ENCODE peak calls at places on chromosomes 13 and 19, in ten cellular contexts. M, J, U, F, V, Q, H, Z, R and N are unnamed samples.

GRCh38 chr13:91722267-91722884 is 324.0 kb downstream of the GPC5 start:
- DNase-seq in M (no peak), J (peak), V (no peak), Z (peak), F (no peak), U (no peak), H (no peak), R (no peak), Q (no peak), N (peak)

GRCh38 chr13:68027311-68027710 is 797.2 kb upstream of the PCDH9 start:
- DNase-seq in H (no peak), Z (no peak), M (no peak), V (no peak), R (no peak), Q (no peak), U (no peak), F (no peak), J (no peak), N (no peak)

GRCh38 chr19:19552811-19553210 is 14.7 kb downstream of the CILP2 start:
- DNase-seq in H (no peak), R (peak), V (peak), F (no peak), J (peak), M (peak), U (no peak), Z (peak), Q (no peak), N (peak)

GRCh38 chr19:56097306-56097705 is 23.8 kb downstream of the ZNF787 start:
- DNase-seq in Q (no peak), J (no peak), H (no peak), V (no peak), M (no peak), U (no peak), R (no peak), Z (no peak), F (no peak), N (no peak)

GRCh38 chr19:858868-859843 is at the start of gene CFD:
- DNase-seq in F (no peak), R (peak), Z (no peak), V (no peak), J (no peak), U (no peak), Q (peak), M (no peak), H (no peak), N (no peak)

GRCh38 chr19:16571689-16572331 is 405 bp downstream of the SLC35E1 start:
- DNase-seq in F (no peak), U (no peak), R (no peak), H (peak), V (peak), Z (peak), Q (no peak), M (peak), J (peak), N (no peak)

GRCh38 chr19:2123682-2124387 is 27.1 kb downstream of the IZUMO4 start:
- DNase-seq in Q (no peak), Z (no peak), R (no peak), U (no peak), M (peak), H (no peak), F (no peak), V (peak), J (peak), N (peak)

GRCh38 chr13:29753593-29754485 is 96.6 kb downstream of the UBL3 start:
- DNase-seq in V (no peak), R (no peak), M (no peak), F (no peak), H (no peak), Z (no peak), U (no peak), Q (no peak), J (peak), N (no peak)

GRCh38 chr13:26831336-26831908 is 70.8 kb upstream of the GPR12 start:
- DNase-seq in U (no peak), Q (no peak), F (no peak), R (no peak), Z (no peak), H (no peak), M (no peak), V (no peak), J (no peak), N (no peak)

GRCh38 chr13:33908111-33908510 is 90.2 kb downstream of the RFC3 start:
- DNase-seq in Q (no peak), U (no peak), V (no peak), H (no peak), Z (no peak), F (no peak), R (no peak), J (no peak), M (no peak), N (no peak)

GRCh38 chr13:28470286-28470685 is 24.6 kb downstream of the FLT1 start:
- DNase-seq in H (no peak), M (no peak), U (no peak), R (no peak), Z (no peak), F (no peak), V (no peak), Q (no peak), J (no peak), N (no peak)

GRCh38 chr19:41570639-41571112 is 5.3 kb upstream of the CEACAM21 start:
- DNase-seq in M (peak), Z (peak), F (peak), H (peak), J (peak), U (peak), Q (peak), V (peak), R (peak), N (peak)

GRCh38 chr19:38796154-38796553 is 7.2 kb downstream of the LGALS7B start:
- DNase-seq in R (no peak), Z (no peak), Q (no peak), F (no peak), M (no peak), U (no peak), V (no peak), J (no peak), H (no peak), N (no peak)

GRCh38 chr13:77760893-77761292 is 63.4 kb downstream of the SLAIN1 start:
- DNase-seq in R (no peak), M (no peak), Q (no peak), J (no peak), H (no peak), U (no peak), V (no peak), F (no peak), Z (no peak), N (no peak)

GRCh38 chr13:34372581-34372980 is 554.6 kb downstream of the RFC3 start:
- DNase-seq in Z (no peak), J (peak), H (no peak), M (no peak), F (no peak), R (no peak), V (no peak), Q (no peak), U (no peak), N (no peak)

GRCh38 chr19:10701955-10702307 is 692 bp downstream of the QTRT1 start:
- DNase-seq in M (peak), H (no peak), V (peak), U (no peak), Z (peak), Q (no peak), F (no peak), R (peak), J (peak), N (peak)

GRCh38 chr19:7983286-7983950 is 22.0 kb downstream of the ELAVL1 start:
- DNase-seq in V (no peak), H (no peak), Z (no peak), M (no peak), J (no peak), U (no peak), F (no peak), R (no peak), Q (no peak), N (no peak)

GRCh38 chr19:3525052-3525451 is 13.9 kb upstream of the TEKTIP1 start:
- DNase-seq in Z (no peak), H (no peak), Q (no peak), U (no peak), M (no peak), F (no peak), V (no peak), R (no peak), J (no peak), N (no peak)

GRCh38 chr19:58020129-58020528 is 13.7 kb upstream of the ZSCAN1 start:
- DNase-seq in R (no peak), F (no peak), M (no peak), J (no peak), Q (no peak), Z (no peak), U (no peak), H (no peak), V (no peak), N (no peak)

GRCh38 chr19:22619371-22619770 is 14.8 kb upstream of the ZNF492 start:
- DNase-seq in F (no peak), H (no peak), R (no peak), V (no peak), Z (no peak), M (no peak), J (no peak), Q (no peak), U (no peak), N (no peak)

GRCh38 chr13:113327766-113328391 is 30.8 kb downstream of the LAMP1 start:
- DNase-seq in Z (peak), V (no peak), J (no peak), R (no peak), H (no peak), Q (no peak), F (no peak), M (peak), U (no peak), N (no peak)

GRCh38 chr13:41900918-41901317 is 60.0 kb downstream of the VWA8 start:
- DNase-seq in V (no peak), J (no peak), H (no peak), R (no peak), F (no peak), Z (no peak), M (peak), U (no peak), Q (no peak), N (no peak)

GRCh38 chr19:14433454-14434156 is 499 bp downstream of the PKN1 start:
- DNase-seq in J (peak), M (peak), Z (peak), H (peak), F (no peak), Q (no peak), U (peak), V (no peak), R (peak), N (peak)

GRCh38 chr19:48836089-48837017 is at the start of gene HSD17B14:
- DNase-seq in U (no peak), F (no peak), J (peak), Q (no peak), M (peak), R (no peak), H (peak), V (peak), Z (peak), N (peak)

GRCh38 chr19:18832331-18833140 is 777 bp downstream of the UPF1 start:
- DNase-seq in M (peak), R (peak), V (no peak), H (no peak), J (peak), Q (no peak), F (no peak), U (no peak), Z (peak), N (peak)

GRCh38 chr19:10929402-10929794 is 787 bp downstream of the TIMM29 start:
- DNase-seq in M (peak), J (peak), R (no peak), V (no peak), U (no peak), H (no peak), Z (no peak), F (no peak), Q (no peak), N (peak)

GRCh38 chr13:41457589-41458186 is 338 bp downstream of the RGCC start:
- DNase-seq in Z (no peak), M (peak), F (no peak), J (peak), H (no peak), V (peak), R (peak), U (no peak), Q (no peak), N (no peak)

GRCh38 chr19:32798201-32798600 is 71.4 kb downstream of the SLC7A9 start:
- DNase-seq in Z (no peak), R (no peak), J (no peak), F (no peak), Q (no peak), V (no peak), U (no peak), H (no peak), M (no peak), N (no peak)

GRCh38 chr19:18429717-18430416 is 8.1 kb downstream of the ISYNA1 start:
- DNase-seq in V (no peak), Z (no peak), R (no peak), H (no peak), U (no peak), Q (no peak), F (no peak), J (no peak), M (peak), N (no peak)

GRCh38 chr13:111317042-111317550 is 3.3 kb upstream of the TEX29 start:
- DNase-seq in M (no peak), Q (no peak), F (no peak), U (no peak), V (no peak), R (no peak), J (no peak), Z (no peak), H (no peak), N (no peak)

GRCh38 chr13:30829145-30829544 is 76.9 kb upstream of the MEDAG start:
- DNase-seq in Z (no peak), R (no peak), Q (no peak), F (peak), J (no peak), V (no peak), H (no peak), M (no peak), U (no peak), N (no peak)